ENCODE peak calls at places on chromosome 12, in seven cellular contexts. Q is GM04504, O is pancreas, A is ovary, N is OCI-M1, K is A172, M is lower lobe of right lung. V is an unnamed sample.

GRCh38 chr12:4449862-4450222 is 4.2 kb upstream of the FGF6 start:
- DNase-seq in Q (no peak), O (peak), A (no peak), N (no peak), K (no peak), M (no peak), V (no peak)

GRCh38 chr12:13004986-13005385 is 4.9 kb upstream of the HEBP1 start:
- DNase-seq in Q (no peak), O (no peak), A (no peak), N (no peak), K (no peak), M (no peak), V (no peak)

GRCh38 chr12:76495556-76495955 is 64.0 kb downstream of the OSBPL8 start:
- DNase-seq in Q (no peak), O (no peak), A (no peak), N (no peak), K (no peak), M (no peak), V (no peak)

GRCh38 chr12:111268738-111269572 is 99.9 kb downstream of the PHETA1 start:
- DNase-seq in Q (no peak), O (no peak), A (no peak), N (peak), K (no peak), M (no peak), V (peak)

GRCh38 chr12:107929436-107929835 is 154.9 kb downstream of the ASCL4 start:
- DNase-seq in Q (no peak), O (no peak), A (no peak), N (peak), K (peak), M (no peak), V (peak)

GRCh38 chr12:3085341-3086125 is 8.4 kb downstream of the TSPAN9 start:
- DNase-seq in Q (no peak), O (no peak), A (no peak), N (no peak), K (no peak), M (no peak), V (no peak)

GRCh38 chr12:96141216-96141944 is 52.8 kb upstream of the ELK3 start:
- DNase-seq in Q (peak), O (no peak), A (no peak), N (peak), K (peak), M (no peak), V (no peak)

GRCh38 chr12:54239568-54239967 is 40.4 kb downstream of the CBX5 start:
- DNase-seq in Q (no peak), O (no peak), A (no peak), N (no peak), K (no peak), M (no peak), V (no peak)

GRCh38 chr12:323507-323906 is 60.9 kb upstream of the SLC6A13 start:
- DNase-seq in Q (no peak), O (no peak), A (no peak), N (no peak), K (no peak), M (no peak), V (no peak)

GRCh38 chr12:13367973-13368372 is 171.4 kb downstream of the EMP1 start:
- DNase-seq in Q (no peak), O (no peak), A (no peak), N (no peak), K (no peak), M (no peak), V (no peak)

GRCh38 chr12:59164226-59164625 is 243.9 kb upstream of the LRIG3 start:
- DNase-seq in Q (no peak), O (no peak), A (no peak), N (no peak), K (no peak), M (no peak), V (no peak)

GRCh38 chr12:127334924-127335644 is 931.9 kb upstream of the TMEM132C start:
- DNase-seq in Q (no peak), O (no peak), A (no peak), N (peak), K (no peak), M (no peak), V (no peak)